ENCODE peak calls at places on chromosomes 11 and 22, in six cellular contexts. One of them, this sample, is unnamed.
A peak's percentile ranks its signal among the peaks of the same experiment; 100 is the strongest.

GRCh38 chr22:23522642-23523251 is 57.3 kb downstream of the IGLL1 start:
- DNase-seq in colonic mucosa: no peak
- DNase-seq in heart left ventricle: no peak
- DNase-seq in bronchial epithelial cell: no peak
- DNase-seq in PC-9: no peak
- DNase-seq in lower lobe of right lung: peak; percentile 39
- DNase-seq in this sample: no peak

GRCh38 chr11:129951883-129952262 is 50.8 kb downstream of the PRDM10 start:
- DNase-seq in colonic mucosa: no peak
- DNase-seq in heart left ventricle: no peak
- DNase-seq in bronchial epithelial cell: no peak
- DNase-seq in PC-9: no peak
- DNase-seq in lower lobe of right lung: no peak
- DNase-seq in this sample: no peak

GRCh38 chr11:81869337-81870065 is 864.2 kb downstream of the FAM181B start:
- DNase-seq in colonic mucosa: peak; percentile 30
- DNase-seq in heart left ventricle: no peak
- DNase-seq in bronchial epithelial cell: peak; percentile 69
- DNase-seq in PC-9: no peak
- DNase-seq in lower lobe of right lung: no peak
- DNase-seq in this sample: peak; percentile 80

GRCh38 chr11:131691558-131692041 is 321.2 kb downstream of the NTM start:
- DNase-seq in colonic mucosa: peak; percentile 16
- DNase-seq in heart left ventricle: no peak
- DNase-seq in bronchial epithelial cell: peak; percentile 58
- DNase-seq in PC-9: no peak
- DNase-seq in lower lobe of right lung: no peak
- DNase-seq in this sample: no peak

GRCh38 chr11:69293087-69293486 is 868 bp upstream of the MYEOV start:
- DNase-seq in colonic mucosa: no peak
- DNase-seq in heart left ventricle: no peak
- DNase-seq in bronchial epithelial cell: no peak
- DNase-seq in PC-9: no peak
- DNase-seq in lower lobe of right lung: peak; percentile 69
- DNase-seq in this sample: no peak

GRCh38 chr22:46110215-46110614 is 40.1 kb upstream of the PPARA start:
- DNase-seq in colonic mucosa: no peak
- DNase-seq in heart left ventricle: peak; percentile 59
- DNase-seq in bronchial epithelial cell: peak; percentile 50
- DNase-seq in PC-9: peak; percentile 53
- DNase-seq in lower lobe of right lung: no peak
- DNase-seq in this sample: no peak

GRCh38 chr11:6812391-6813005 is 13.0 kb upstream of the OR6A2 start:
- DNase-seq in colonic mucosa: peak; percentile 29
- DNase-seq in heart left ventricle: no peak
- DNase-seq in bronchial epithelial cell: peak; percentile 50
- DNase-seq in PC-9: peak; percentile 11
- DNase-seq in lower lobe of right lung: no peak
- DNase-seq in this sample: peak; percentile 31

GRCh38 chr11:67646535-67647336 is 3.8 kb downstream of the ACY3 start:
- DNase-seq in colonic mucosa: peak; percentile 66
- DNase-seq in heart left ventricle: no peak
- DNase-seq in bronchial epithelial cell: no peak
- DNase-seq in PC-9: no peak
- DNase-seq in lower lobe of right lung: peak; percentile 45
- DNase-seq in this sample: peak; percentile 25

GRCh38 chr11:117835576-117835975 is 11.0 kb upstream of the FXYD2 start:
- DNase-seq in colonic mucosa: no peak
- DNase-seq in heart left ventricle: peak; percentile 7
- DNase-seq in bronchial epithelial cell: no peak
- DNase-seq in PC-9: no peak
- DNase-seq in lower lobe of right lung: no peak
- DNase-seq in this sample: no peak

GRCh38 chr11:102516179-102516578 is 14.4 kb downstream of the MMP7 start:
- DNase-seq in colonic mucosa: no peak
- DNase-seq in heart left ventricle: no peak
- DNase-seq in bronchial epithelial cell: peak; percentile 95
- DNase-seq in PC-9: no peak
- DNase-seq in lower lobe of right lung: no peak
- DNase-seq in this sample: no peak

GRCh38 chr11:78203184-78203583 is 14.5 kb downstream of the USP35 start:
- DNase-seq in colonic mucosa: no peak
- DNase-seq in heart left ventricle: no peak
- DNase-seq in bronchial epithelial cell: no peak
- DNase-seq in PC-9: no peak
- DNase-seq in lower lobe of right lung: no peak
- DNase-seq in this sample: peak; percentile 58

GRCh38 chr22:44373234-44373633 is 60.5 kb upstream of the SHISAL1 start:
- DNase-seq in colonic mucosa: no peak
- DNase-seq in heart left ventricle: peak; percentile 7
- DNase-seq in bronchial epithelial cell: no peak
- DNase-seq in PC-9: no peak
- DNase-seq in lower lobe of right lung: peak; percentile 20
- DNase-seq in this sample: no peak

GRCh38 chr11:65973439-65974110 is 12.0 kb downstream of the SART1 start:
- DNase-seq in colonic mucosa: no peak
- DNase-seq in heart left ventricle: no peak
- DNase-seq in bronchial epithelial cell: peak; percentile 99
- DNase-seq in PC-9: no peak
- DNase-seq in lower lobe of right lung: no peak
- DNase-seq in this sample: no peak

GRCh38 chr11:66530927-66531722 is 14.7 kb downstream of the ZDHHC24 start:
- DNase-seq in colonic mucosa: no peak
- DNase-seq in heart left ventricle: no peak
- DNase-seq in bronchial epithelial cell: no peak
- DNase-seq in PC-9: no peak
- DNase-seq in lower lobe of right lung: no peak
- DNase-seq in this sample: no peak

GRCh38 chr11:101584651-101585050 is 844 bp upstream of the TRPC6 start:
- DNase-seq in colonic mucosa: no peak
- DNase-seq in heart left ventricle: no peak
- DNase-seq in bronchial epithelial cell: no peak
- DNase-seq in PC-9: no peak
- DNase-seq in lower lobe of right lung: no peak
- DNase-seq in this sample: no peak

GRCh38 chr22:47591709-47592108 is 829.3 kb downstream of the TBC1D22A start:
- DNase-seq in colonic mucosa: no peak
- DNase-seq in heart left ventricle: no peak
- DNase-seq in bronchial epithelial cell: no peak
- DNase-seq in PC-9: no peak
- DNase-seq in lower lobe of right lung: no peak
- DNase-seq in this sample: no peak

GRCh38 chr11:132453411-132453810 is 1078.9 kb downstream of the OPCML start:
- DNase-seq in colonic mucosa: no peak
- DNase-seq in heart left ventricle: no peak
- DNase-seq in bronchial epithelial cell: no peak
- DNase-seq in PC-9: no peak
- DNase-seq in lower lobe of right lung: no peak
- DNase-seq in this sample: no peak

GRCh38 chr11:118634435-118635236 is 27.2 kb downstream of the PHLDB1 start:
- DNase-seq in colonic mucosa: peak; percentile 87
- DNase-seq in heart left ventricle: peak; percentile 86
- DNase-seq in bronchial epithelial cell: peak; percentile 47
- DNase-seq in PC-9: no peak
- DNase-seq in lower lobe of right lung: peak; percentile 85
- DNase-seq in this sample: no peak

GRCh38 chr11:1411301-1411700 is 21.6 kb downstream of the BRSK2 start:
- DNase-seq in colonic mucosa: no peak
- DNase-seq in heart left ventricle: no peak
- DNase-seq in bronchial epithelial cell: no peak
- DNase-seq in PC-9: no peak
- DNase-seq in lower lobe of right lung: no peak
- DNase-seq in this sample: no peak
- H3K4me3 ChIP-seq in colonic mucosa: no peak overlapping the region
- H3K4me3 ChIP-seq in heart left ventricle: no peak overlapping the region
- H3K4me3 ChIP-seq in bronchial epithelial cell: no peak overlapping the region
- H3K4me3 ChIP-seq in PC-9: no peak overlapping the region
- H3K4me3 ChIP-seq in lower lobe of right lung: no peak overlapping the region
- H3K4me3 ChIP-seq in this sample: no peak overlapping the region

GRCh38 chr22:27998511-27999410 is 79.7 kb upstream of the PITPNB start:
- DNase-seq in colonic mucosa: no peak
- DNase-seq in heart left ventricle: peak; percentile 25
- DNase-seq in bronchial epithelial cell: no peak
- DNase-seq in PC-9: no peak
- DNase-seq in lower lobe of right lung: peak; percentile 40
- DNase-seq in this sample: no peak

GRCh38 chr22:28000361-28000760 is 81.3 kb upstream of the PITPNB start:
- DNase-seq in colonic mucosa: no peak
- DNase-seq in heart left ventricle: no peak
- DNase-seq in bronchial epithelial cell: no peak
- DNase-seq in PC-9: no peak
- DNase-seq in lower lobe of right lung: peak; percentile 32
- DNase-seq in this sample: no peak

GRCh38 chr22:28001171-28001835 is 82.2 kb upstream of the PITPNB start:
- DNase-seq in colonic mucosa: no peak
- DNase-seq in heart left ventricle: no peak
- DNase-seq in bronchial epithelial cell: no peak
- DNase-seq in PC-9: no peak
- DNase-seq in lower lobe of right lung: peak; percentile 34
- DNase-seq in this sample: no peak

GRCh38 chr22:27997538-27997937 is 78.5 kb upstream of the PITPNB start:
- DNase-seq in colonic mucosa: no peak
- DNase-seq in heart left ventricle: peak; percentile 6
- DNase-seq in bronchial epithelial cell: no peak
- DNase-seq in PC-9: no peak
- DNase-seq in lower lobe of right lung: peak; percentile 24
- DNase-seq in this sample: no peak

DNA sequence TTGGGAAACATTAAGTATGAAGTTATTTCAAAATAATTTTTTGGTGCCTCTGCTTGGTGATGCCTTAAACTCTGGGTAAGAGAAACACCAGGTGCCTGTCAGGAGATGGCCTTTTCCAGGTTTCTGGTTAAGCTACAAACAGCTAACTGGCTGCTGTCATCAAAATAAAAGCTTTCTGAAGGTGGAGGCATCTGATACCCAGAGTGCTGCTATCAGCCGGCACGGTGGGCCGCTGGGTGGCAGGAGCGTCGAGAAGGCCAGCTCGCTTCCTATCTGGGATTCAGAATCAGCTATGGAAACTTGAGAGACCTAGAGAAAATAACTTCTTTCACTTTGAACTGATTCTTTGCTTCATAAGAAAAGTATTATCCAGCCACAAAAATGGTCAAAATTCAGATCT is 80.8 kb upstream of the PITPNB start:
- DNase-seq in colonic mucosa: no peak
- DNase-seq in heart left ventricle: no peak
- DNase-seq in bronchial epithelial cell: no peak
- DNase-seq in PC-9: no peak
- DNase-seq in lower lobe of right lung: peak; percentile 18
- DNase-seq in this sample: no peak
- H3K36me3 ChIP-seq in colonic mucosa: no peaks in the 10 kb centered on the region
- H3K36me3 ChIP-seq in heart left ventricle: peaks cover 48% of the 10 kb centered on the region
- H3K36me3 ChIP-seq in bronchial epithelial cell: no peaks in the 10 kb centered on the region
- H3K36me3 ChIP-seq in PC-9: no peaks in the 10 kb centered on the region
- H3K36me3 ChIP-seq in lower lobe of right lung: peaks cover 58% of the 10 kb centered on the region
- H3K36me3 ChIP-seq in this sample: no peaks in the 10 kb centered on the region

GRCh38 chr22:38872172-38872830 is at the start of gene CBX6:
- DNase-seq in colonic mucosa: peak; percentile 92
- DNase-seq in heart left ventricle: peak; percentile 96
- DNase-seq in bronchial epithelial cell: peak; percentile 16
- DNase-seq in PC-9: peak; percentile 97
- DNase-seq in lower lobe of right lung: peak; percentile 97
- DNase-seq in this sample: peak; percentile 95
- TF ChIP-seq CTCF in colonic mucosa: no peak
- TF ChIP-seq CTCF in heart left ventricle: no peak
- TF ChIP-seq CTCF in bronchial epithelial cell: no peak
- TF ChIP-seq CTCF in PC-9: no peak
- TF ChIP-seq CTCF in lower lobe of right lung: no peak
- TF ChIP-seq CTCF in this sample: no peak

DNA sequence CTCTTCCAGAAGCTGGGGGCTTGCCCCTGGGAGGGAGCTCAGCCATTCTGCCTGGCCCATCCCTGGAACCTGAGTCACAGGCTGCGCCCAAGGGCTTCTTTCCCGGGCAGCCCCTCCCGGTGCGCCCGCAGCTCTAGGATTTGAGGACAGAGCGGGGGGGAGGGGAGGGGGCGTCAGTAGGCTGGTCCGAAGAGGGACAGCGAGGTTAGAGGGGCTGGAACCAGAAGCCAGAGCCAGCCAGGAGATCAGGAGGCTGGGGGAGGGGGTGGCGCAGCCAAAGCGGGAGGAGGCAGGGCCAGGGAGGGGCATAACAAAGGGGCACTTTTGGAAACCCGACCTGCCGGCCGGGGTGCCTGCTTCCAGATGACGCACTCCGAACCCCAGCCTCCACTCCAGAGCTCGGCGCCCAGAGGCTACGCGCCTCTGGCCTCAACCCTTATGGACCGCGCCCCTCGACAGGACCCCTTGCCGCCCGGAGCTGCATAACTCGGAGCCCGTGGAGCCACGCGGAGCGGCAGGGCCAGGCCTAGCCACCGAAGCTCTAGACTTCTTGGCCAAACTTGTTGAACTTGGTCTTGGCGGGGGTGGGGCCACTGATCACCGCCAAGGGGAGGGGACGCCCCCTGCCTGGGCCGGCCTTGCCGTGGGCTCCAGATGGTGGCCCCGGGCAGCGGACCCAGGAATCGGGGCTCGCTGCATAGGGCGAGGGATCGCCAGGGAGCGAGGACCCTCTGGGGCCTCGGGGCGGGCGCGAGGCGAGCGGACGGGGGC is 744 bp downstream of the PACSIN3 start:
- DNase-seq in colonic mucosa: no peak
- DNase-seq in heart left ventricle: peak; percentile 91
- DNase-seq in bronchial epithelial cell: peak; percentile 68
- DNase-seq in PC-9: peak; percentile 87
- DNase-seq in lower lobe of right lung: peak; percentile 84
- DNase-seq in this sample: no peak
- H3K4me3 ChIP-seq in colonic mucosa: peak overlapping the region; percentile 75
- H3K4me3 ChIP-seq in heart left ventricle: peak overlapping the region; percentile 88
- H3K4me3 ChIP-seq in bronchial epithelial cell: peak overlapping the region; percentile 63
- H3K4me3 ChIP-seq in PC-9: peak overlapping the region; percentile 77
- H3K4me3 ChIP-seq in lower lobe of right lung: peak overlapping the region; percentile 76
- H3K4me3 ChIP-seq in this sample: peak overlapping the region; percentile 37

DNA sequence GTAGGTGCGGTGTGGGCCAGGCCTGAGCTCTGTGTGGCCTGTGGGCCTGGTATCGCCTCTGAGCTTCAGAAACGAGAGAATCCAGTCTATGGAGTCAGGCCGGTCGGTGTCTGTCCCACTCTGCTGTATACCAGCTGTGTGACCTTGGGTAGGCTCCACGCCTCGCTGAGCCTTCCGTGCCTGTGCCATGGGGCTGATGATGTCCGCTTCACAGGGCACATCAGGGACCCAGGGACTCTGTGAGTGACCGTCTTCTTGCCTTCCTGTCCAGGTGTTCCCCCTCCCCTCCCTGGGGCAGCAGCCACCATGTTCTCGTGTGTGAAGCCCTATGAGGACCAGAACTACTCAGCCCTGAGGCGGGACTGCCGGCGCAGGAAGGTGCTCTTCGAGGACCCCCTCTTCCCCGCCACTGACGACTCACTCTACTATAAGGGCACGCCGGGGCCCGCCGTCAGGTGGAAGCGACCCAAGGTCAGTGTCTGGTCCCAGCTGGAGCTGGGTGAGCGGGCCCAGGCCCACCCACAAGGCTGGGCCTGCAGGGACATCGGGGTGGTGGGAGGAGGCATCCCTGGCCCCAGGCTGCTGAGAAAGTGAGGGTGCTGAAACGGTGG is 17.9 kb downstream of the CAPN5 start:
- DNase-seq in colonic mucosa: no peak
- DNase-seq in heart left ventricle: peak; percentile 19
- DNase-seq in bronchial epithelial cell: no peak
- DNase-seq in PC-9: no peak
- DNase-seq in lower lobe of right lung: peak; percentile 36
- DNase-seq in this sample: no peak
- H3K36me3 ChIP-seq in colonic mucosa: no peaks in the 10 kb centered on the region
- H3K36me3 ChIP-seq in heart left ventricle: no peaks in the 10 kb centered on the region
- H3K36me3 ChIP-seq in bronchial epithelial cell: no peaks in the 10 kb centered on the region
- H3K36me3 ChIP-seq in PC-9: no peaks in the 10 kb centered on the region
- H3K36me3 ChIP-seq in lower lobe of right lung: no peaks in the 10 kb centered on the region
- H3K36me3 ChIP-seq in this sample: no peaks in the 10 kb centered on the region